ENCODE peak calls at places on chromosome 16, in ten cellular contexts. V, S, M, Y, O, C, H, D, U and K are unnamed samples.

GRCh38 chr16:29141586-29142324 is 156.9 kb downstream of the LAT start:
- DNase-seq in C (no peak), H (no peak), D (no peak), M (no peak), S (no peak), O (no peak), V (no peak), U (no peak), Y (no peak), K (no peak)

GRCh38 chr16:20952144-20952797 is 51.7 kb downstream of the LYRM1 start:
- DNase-seq in H (peak; percentile 84), D (no peak), S (no peak), C (peak; percentile 18), O (no peak), Y (no peak), V (no peak), M (no peak), U (no peak), K (no peak)

GRCh38 chr16:84732674-84733352 is 33.0 kb downstream of the USP10 start:
- DNase-seq in U (peak; percentile 54), C (peak; percentile 42), M (no peak), O (no peak), D (no peak), V (peak; percentile 63), S (no peak), Y (no peak), H (peak; percentile 69), K (no peak)

GRCh38 chr16:84898447-84898846 is 78.7 kb downstream of the CRISPLD2 start:
- DNase-seq in S (no peak), D (peak; percentile 20), Y (no peak), H (peak; percentile 89), U (no peak), V (peak; percentile 22), C (peak; percentile 70), O (no peak), M (no peak), K (no peak)

GRCh38 chr16:23506606-23506994 is 3.7 kb downstream of the GGA2 start:
- DNase-seq in H (no peak), C (no peak), Y (no peak), O (no peak), V (no peak), S (no peak), D (no peak), U (peak; percentile 29), M (no peak), K (no peak)

GRCh38 chr16:48123104-48123788 is 32.5 kb downstream of the ABCC12 start:
- DNase-seq in H (peak; percentile 99), D (peak; percentile 97), O (no peak), U (peak; percentile 64), S (peak; percentile 98), V (peak; percentile 96), M (no peak), Y (peak; percentile 93), C (peak; percentile 97), K (peak; percentile 59)

GRCh38 chr16:83059237-83059636 is 432.5 kb downstream of the CDH13 start:
- DNase-seq in Y (no peak), O (no peak), S (no peak), D (no peak), C (no peak), M (no peak), H (peak; percentile 62), U (no peak), V (no peak), K (no peak)

GRCh38 chr16:13866073-13866472 is 53.9 kb upstream of the ERCC4 start:
- DNase-seq in V (peak; percentile 84), C (peak; percentile 61), S (peak; percentile 85), D (peak; percentile 88), M (peak; percentile 30), U (peak; percentile 80), H (peak; percentile 72), O (peak; percentile 72), Y (peak; percentile 59), K (peak; percentile 44)

GRCh38 chr16:59632266-59632855 is 898.2 kb upstream of the GOT2 start:
- DNase-seq in D (peak; percentile 53), Y (no peak), O (no peak), M (no peak), H (no peak), U (no peak), V (peak; percentile 48), S (peak; percentile 66), C (no peak), K (no peak)

GRCh38 chr16:70746040-70746707 is 54.8 kb downstream of the VAC14 start:
- DNase-seq in H (peak; percentile 73), O (no peak), M (peak; percentile 89), U (no peak), S (peak; percentile 86), Y (no peak), D (peak; percentile 55), V (peak; percentile 79), C (peak; percentile 68), K (no peak)

GRCh38 chr16:22373662-22374310 is 633 bp downstream of the CDR2 start:
- DNase-seq in D (no peak), S (no peak), M (peak; percentile 52), Y (no peak), H (peak; percentile 27), V (no peak), U (peak; percentile 44), C (no peak), O (peak; percentile 35), K (peak; percentile 35)

GRCh38 chr16:35134471-35134870 is 1675.1 kb downstream of the TP53TG3F start:
- DNase-seq in V (no peak), D (no peak), Y (no peak), O (no peak), U (no peak), C (peak; percentile 15), H (peak; percentile 97), S (no peak), M (no peak), K (no peak)

GRCh38 chr16:21626659-21627277 is 25.6 kb downstream of the IGSF6 start:
- DNase-seq in M (peak; percentile 63), S (peak; percentile 94), U (no peak), O (no peak), D (peak; percentile 91), C (peak; percentile 73), Y (peak; percentile 65), V (peak; percentile 46), H (peak; percentile 94), K (no peak)

GRCh38 chr16:2813661-2814288 is 3.3 kb upstream of the PRSS21 start:
- DNase-seq in C (no peak), O (no peak), V (no peak), S (no peak), Y (no peak), M (no peak), U (no peak), H (no peak), D (no peak), K (no peak)

GRCh38 chr16:69820926-69821541 is 58.9 kb downstream of the WWP2 start:
- DNase-seq in S (peak; percentile 79), H (no peak), C (no peak), D (no peak), V (no peak), Y (no peak), M (no peak), O (no peak), U (no peak), K (no peak)

GRCh38 chr16:2709588-2709984 is 10.4 kb downstream of the PRSS27 start:
- DNase-seq in V (no peak), M (no peak), U (no peak), S (no peak), C (no peak), Y (no peak), H (no peak), O (no peak), D (no peak), K (no peak)

GRCh38 chr16:85502357-85502756 is 110.8 kb upstream of the GSE1 start:
- DNase-seq in C (no peak), D (no peak), Y (no peak), V (no peak), H (no peak), U (no peak), O (no peak), S (no peak), M (no peak), K (no peak)

GRCh38 chr16:11692171-11692570 is 23.9 kb downstream of the SNN start:
- DNase-seq in Y (no peak), S (no peak), H (no peak), C (no peak), M (no peak), V (no peak), D (no peak), O (no peak), U (no peak), K (no peak)
- TF ChIP-seq CTCF in Y (no peak), S (no peak), H (no peak), C (no peak), M (no peak), V (no peak), D (no peak), O (no peak), U (no peak), K (no peak)

GRCh38 chr16:88685156-88686061 is 898 bp downstream of the SNAI3 start:
- DNase-seq in O (peak; percentile 54), V (peak; percentile 37), C (peak; percentile 64), H (peak; percentile 67), S (peak; percentile 51), D (peak; percentile 66), U (no peak), M (no peak), Y (no peak), K (peak; percentile 53)
- TF ChIP-seq CTCF in O (peak; percentile 45), V (peak; percentile 50), C (peak; percentile 61), H (peak; percentile 70), S (peak; percentile 69), D (peak; percentile 86), U (peak; percentile 50), M (no peak), Y (peak; percentile 69), K (peak; percentile 35)

GRCh38 chr16:50668368-50669008 is 12.6 kb downstream of the SNX20 start:
- DNase-seq in D (no peak), S (no peak), H (peak; percentile 30), O (peak; percentile 32), Y (no peak), M (no peak), U (no peak), C (no peak), V (no peak), K (no peak)
- TF ChIP-seq CTCF in D (no peak), S (no peak), H (peak; percentile 19), O (no peak), Y (no peak), M (no peak), U (no peak), C (no peak), V (no peak), K (no peak)

DNA sequence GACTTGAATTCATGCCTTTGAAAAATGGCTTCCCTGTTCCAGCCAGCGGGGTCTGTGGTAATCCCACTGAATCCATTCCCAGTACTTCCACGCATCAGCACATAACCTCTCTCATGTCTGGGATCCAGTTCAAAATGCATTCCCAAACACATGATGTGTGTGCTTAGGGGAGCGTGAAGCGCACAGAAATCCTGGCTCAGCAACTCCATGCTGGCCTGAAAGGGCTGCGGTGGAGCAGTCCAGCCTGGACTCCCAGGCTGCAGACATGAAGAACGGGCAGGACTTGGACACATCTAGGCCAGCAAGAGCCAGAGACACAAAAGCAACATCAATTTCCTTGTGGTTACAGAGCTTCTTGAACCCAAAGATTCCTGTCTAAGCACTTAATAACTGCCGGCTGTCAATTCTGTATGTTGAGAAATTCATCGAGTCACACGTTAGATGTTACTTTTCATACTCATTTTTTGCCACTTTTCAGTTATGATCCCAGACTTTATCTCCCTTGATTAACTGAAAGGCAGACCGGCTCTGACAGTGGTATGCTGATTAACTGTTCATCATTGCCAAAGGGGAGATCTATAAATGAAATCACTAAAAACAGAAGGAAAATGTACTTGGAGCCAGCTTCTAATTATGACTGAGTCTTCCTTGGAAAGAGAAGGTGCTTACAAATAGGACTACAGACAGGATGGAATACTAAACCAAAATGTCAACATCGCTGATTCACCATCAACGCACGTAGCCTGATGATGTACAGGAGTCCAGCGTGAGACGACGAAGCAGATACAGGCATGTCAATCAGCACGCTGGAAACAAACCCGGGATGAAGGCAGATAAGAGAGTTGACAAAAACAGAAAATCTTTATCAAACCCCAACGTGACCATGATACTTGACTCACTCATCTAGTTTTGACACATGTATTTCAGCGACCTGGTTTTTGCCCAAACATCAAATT is 23.0 kb downstream of the NSMCE1 start:
- DNase-seq in O (no peak), C (peak; percentile 73), U (no peak), V (peak; percentile 90), S (peak; percentile 97), Y (peak; percentile 98), D (peak; percentile 94), M (peak; percentile 81), H (peak; percentile 96), K (no peak)
- TF ChIP-seq CTCF in O (no peak), C (no peak), U (no peak), V (no peak), S (no peak), Y (peak; percentile 7), D (no peak), M (no peak), H (no peak), K (no peak)